ENCODE peak calls at places on chromosomes 11 and 22, in six cellular contexts. Q is HepG2, F is K562, P is GM12891, J is GM12878, Y is H1. S is an unnamed sample.

GRCh38 chr11:65437436-65438227 is 15.0 kb downstream of the NEAT1 start:
- DNase-seq in J (no peak), Q (no peak), Y (peak), P (no peak), F (no peak), S (no peak)

GRCh38 chr11:15607361-15608036 is 492.8 kb downstream of the INSC start:
- DNase-seq in J (no peak), P (no peak), Q (no peak), Y (no peak), F (no peak), S (no peak)

GRCh38 chr11:105673089-105673488 is 63.2 kb downstream of the GRIA4 start:
- DNase-seq in F (peak), Y (peak), P (no peak), J (no peak), Q (peak), S (no peak)

GRCh38 chr22:26660961-26661578 is 3.7 kb downstream of the MIAT start:
- DNase-seq in J (no peak), Q (no peak), P (no peak), Y (no peak), F (no peak), S (no peak)

GRCh38 chr22:23754220-23754919 is at the start of gene VPREB3:
- DNase-seq in P (no peak), F (no peak), Y (peak), Q (no peak), J (no peak), S (no peak)

GRCh38 chr11:115135936-115136335 is 368.3 kb downstream of the CADM1 start:
- DNase-seq in Y (no peak), P (no peak), Q (no peak), F (no peak), J (no peak), S (no peak)

GRCh38 chr22:42991010-42991651 is 23.8 kb downstream of the PACSIN2 start:
- DNase-seq in F (no peak), Y (no peak), J (no peak), Q (no peak), P (no peak), S (no peak)

GRCh38 chr11:100592619-100593309 is 94.3 kb upstream of the ARHGAP42 start:
- DNase-seq in Q (no peak), P (no peak), F (no peak), Y (no peak), J (no peak), S (no peak)

GRCh38 chr11:75506827-75507226 is 18.9 kb downstream of the GDPD5 start:
- DNase-seq in Q (no peak), J (no peak), F (no peak), P (no peak), Y (no peak), S (no peak)

GRCh38 chr11:123745764-123746451 is 4.4 kb upstream of the ZNF202 start:
- DNase-seq in Q (no peak), P (no peak), Y (no peak), F (no peak), J (no peak), S (no peak)

GRCh38 chr22:46009730-46010129 is 32.8 kb upstream of the WNT7B start:
- DNase-seq in Q (no peak), J (no peak), Y (no peak), F (no peak), P (no peak), S (no peak)

GRCh38 chr11:69702239-69702668 is 1.6 kb downstream of the FGF19 start:
- DNase-seq in J (no peak), Q (peak), P (no peak), Y (peak), F (no peak), S (no peak)

GRCh38 chr11:57530215-57530595 is 349 bp downstream of the TIMM10 start:
- DNase-seq in F (no peak), P (no peak), Y (no peak), Q (no peak), J (no peak), S (no peak)

GRCh38 chr22:48811885-48812284 is 1015.8 kb downstream of the BRD1 start:
- DNase-seq in F (no peak), Q (no peak), J (no peak), Y (no peak), P (no peak), S (no peak)

GRCh38 chr11:61860054-61860903 is 31.1 kb downstream of the FADS3 start:
- DNase-seq in Y (no peak), F (peak), J (no peak), Q (no peak), P (no peak), S (no peak)

GRCh38 chr11:76313271-76313670 is 67.7 kb downstream of the THAP12 start:
- DNase-seq in Y (no peak), F (no peak), P (no peak), J (no peak), Q (no peak), S (no peak)

GRCh38 chr22:36086170-36086490 is 57.5 kb upstream of the RBFOX2 start:
- DNase-seq in P (no peak), Y (peak), F (peak), Q (no peak), J (no peak), S (no peak)

GRCh38 chr11:134659882-134660281 is 247.8 kb upstream of the B3GAT1 start:
- DNase-seq in Q (no peak), P (no peak), F (no peak), J (no peak), Y (peak), S (no peak)

GRCh38 chr22:49153921-49154320 is 673.8 kb downstream of the BRD1 start:
- DNase-seq in Q (no peak), F (no peak), Y (no peak), J (no peak), P (no peak), S (no peak)

GRCh38 chr11:61815790-61816735 is 740 bp downstream of the FADS1 start:
- DNase-seq in F (peak), J (no peak), P (peak), Q (peak), Y (peak), S (peak)

GRCh38 chr11:89495951-89496350 is 4.8 kb upstream of the NOX4 start:
- DNase-seq in P (no peak), Y (no peak), J (no peak), F (no peak), Q (no peak), S (no peak)

GRCh38 chr11:34215806-34216453 is 110.5 kb downstream of the NAT10 start:
- DNase-seq in Q (no peak), P (no peak), J (no peak), F (no peak), Y (no peak), S (no peak)

GRCh38 chr22:17638182-17638431 is 450 bp upstream of the BCL2L13 start:
- DNase-seq in P (peak), Q (no peak), Y (no peak), F (no peak), J (no peak), S (peak)

GRCh38 chr11:3199537-3200295 is 18.9 kb downstream of the MRGPRG start:
- DNase-seq in J (no peak), Q (no peak), Y (no peak), P (no peak), F (no peak), S (no peak)

GRCh38 chr11:117572129-117572528 is 224.9 kb downstream of the DSCAML1 start:
- DNase-seq in Q (no peak), J (no peak), Y (no peak), P (no peak), F (no peak), S (no peak)

GRCh38 chr11:124194696-124195418 is 11.7 kb downstream of the OR10D3 start:
- DNase-seq in Y (peak), Q (peak), F (peak), J (peak), P (no peak), S (no peak)

GRCh38 chr22:43212434-43212952 is 25.6 kb upstream of the TTLL12 start:
- DNase-seq in J (no peak), F (no peak), Q (no peak), P (no peak), Y (no peak), S (no peak)

GRCh38 chr11:123308077-123308476 is 113.0 kb upstream of the CLMP start:
- DNase-seq in Q (no peak), P (no peak), F (no peak), Y (no peak), J (peak), S (no peak)

GRCh38 chr11:59011672-59012071 is 72.4 kb downstream of the GLYATL1 start:
- DNase-seq in P (no peak), Q (no peak), F (no peak), J (no peak), Y (peak), S (no peak)

GRCh38 chr11:123798513-123799252 is 7.5 kb downstream of the OR6M1 start:
- DNase-seq in Y (no peak), P (no peak), J (no peak), Q (no peak), F (no peak), S (no peak)

GRCh38 chr11:59756845-59757244 is 1.7 kb downstream of the STX3 start:
- DNase-seq in P (peak), Y (no peak), Q (no peak), J (no peak), F (peak), S (no peak)

GRCh38 chr11:15114501-15115475 is at the start of gene INSC:
- DNase-seq in Y (peak), P (no peak), F (no peak), J (no peak), Q (no peak), S (no peak)

GRCh38 chr11:104134760-104135159 is 29.2 kb downstream of the PDGFD start:
- DNase-seq in Y (no peak), Q (no peak), P (no peak), F (no peak), J (no peak), S (no peak)

GRCh38 chr22:40829131-40829530 is 10.0 kb upstream of the SLC25A17 start:
- DNase-seq in Q (no peak), P (no peak), J (no peak), F (no peak), Y (no peak), S (no peak)

GRCh38 chr11:12472401-12473065 is 95.2 kb downstream of the PARVA start:
- DNase-seq in Q (no peak), F (no peak), J (no peak), P (no peak), Y (no peak), S (no peak)

GRCh38 chr11:114075891-114076441 is 16.5 kb downstream of the ZBTB16 start:
- DNase-seq in Q (peak), P (no peak), J (no peak), F (peak), Y (peak), S (no peak)

GRCh38 chr11:13339196-13340153 is 61.9 kb downstream of the BMAL1 start:
- DNase-seq in F (no peak), Q (no peak), P (no peak), Y (no peak), J (no peak), S (no peak)

GRCh38 chr11:7520011-7520942 is 6.5 kb downstream of the PPFIBP2 start:
- DNase-seq in F (no peak), Q (no peak), P (no peak), Y (no peak), J (peak), S (no peak)

GRCh38 chr11:74696488-74696887 is 34.7 kb downstream of the CHRDL2 start:
- DNase-seq in F (no peak), Y (no peak), P (no peak), J (no peak), Q (no peak), S (no peak)

GRCh38 chr22:39422101-39422500 is 22.5 kb downstream of the TAB1 start:
- DNase-seq in J (no peak), Q (no peak), Y (no peak), F (no peak), P (no peak), S (no peak)
- TF ChIP-seq POLR2AphosphoS5 in J (no peak), Q (no peak), Y (no peak), F (no peak), P (no peak), S (no peak)

GRCh38 chr11:111734383-111735261 is 31.6 kb downstream of the PPP2R1B start:
- DNase-seq in Y (no peak), J (no peak), Q (no peak), F (no peak), P (no peak), S (no peak)
- TF ChIP-seq POLR2A in Y (no peak), J (no peak), Q (no peak), F (no peak), P (no peak), S (no peak)

DNA sequence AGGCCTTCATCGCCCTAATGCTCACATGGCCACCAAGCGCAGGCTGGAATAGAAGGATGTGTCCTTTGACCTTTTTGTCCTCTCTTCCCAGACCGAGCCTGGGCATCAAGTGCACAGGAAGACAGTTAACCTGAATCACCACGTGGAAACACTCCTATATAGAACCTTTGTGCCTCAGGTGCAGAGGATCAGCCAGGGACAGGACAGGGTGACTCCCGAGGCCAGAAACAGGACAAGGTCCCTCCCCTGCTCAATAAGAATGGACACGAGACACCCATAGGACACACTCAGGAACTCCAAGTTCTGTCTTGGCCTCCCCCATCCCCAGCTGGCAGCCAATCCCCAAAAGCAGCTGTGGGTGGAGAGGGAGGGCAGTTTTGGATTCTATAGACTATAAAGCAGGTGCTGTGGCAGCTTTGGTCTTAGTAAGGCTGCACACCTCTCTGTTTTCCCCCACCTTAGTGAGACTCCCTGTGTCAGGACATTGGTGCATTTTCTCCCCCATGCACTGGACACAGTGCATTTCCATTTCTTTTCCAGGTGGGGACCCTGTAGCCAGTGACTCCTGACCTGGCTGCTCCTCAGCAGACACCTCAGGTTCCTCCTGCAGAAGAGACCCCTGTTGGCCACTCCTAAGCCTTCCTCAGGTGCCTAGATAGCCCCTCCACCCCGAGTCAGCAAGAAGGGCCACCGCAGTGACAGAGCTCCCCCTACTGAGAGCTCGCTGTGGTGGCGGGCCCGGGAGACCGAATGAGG is 43.6 kb upstream of the POU2AF1 start:
- DNase-seq in F (peak), Q (peak), P (no peak), J (no peak), Y (peak), S (no peak)
- TF ChIP-seq TAF1 in F (no peak), Q (peak), P (no peak), J (no peak), Y (no peak), S (no peak)

DNA sequence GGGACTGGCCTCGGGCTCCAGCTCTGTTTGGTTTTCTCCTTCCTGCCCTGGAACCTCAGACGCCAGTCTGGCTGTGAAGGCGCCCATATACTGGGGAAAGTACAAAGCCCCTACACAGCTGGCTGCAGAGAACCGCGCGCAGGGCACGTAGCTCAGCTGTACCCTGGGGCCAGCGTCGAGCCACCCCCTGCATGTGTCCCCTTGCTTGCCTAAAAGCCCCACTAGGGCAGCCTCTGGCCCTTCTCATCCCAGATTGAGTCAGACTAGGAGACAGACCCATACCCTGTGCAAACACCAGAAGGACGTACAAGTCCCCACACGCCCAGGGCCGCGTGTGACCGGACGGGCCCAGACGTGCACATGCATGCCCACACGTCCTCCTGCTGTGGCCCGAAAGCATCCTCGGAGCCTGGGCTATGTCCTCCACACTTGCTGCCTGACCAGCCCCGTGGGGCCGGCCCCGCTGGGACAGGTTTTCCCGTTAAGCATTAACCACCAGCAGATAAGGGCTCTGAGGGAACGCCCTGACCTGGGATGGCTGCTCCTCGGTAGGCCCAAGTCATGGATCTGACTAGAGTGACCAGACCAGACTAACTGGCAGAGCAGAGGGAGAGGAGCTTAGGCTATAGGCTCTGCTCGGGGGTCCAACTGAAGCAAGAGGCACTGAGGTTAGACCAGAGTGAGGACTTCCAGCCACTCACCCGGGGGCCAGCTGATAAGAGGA is 4.1 kb upstream of the SYT8 start:
- DNase-seq in P (no peak), J (no peak), Y (no peak), F (no peak), Q (peak), S (peak)
- TF ChIP-seq POLR2AphosphoS5 in P (no peak), J (no peak), Y (no peak), F (no peak), Q (peak), S (no peak)